ENCODE peak calls at places on chromosome 4, in six cellular contexts. F is AG10803, A is esophagus squamous epithelium, R is right atrium auricular region, Z is tibial artery, H is coronary artery. V is an unnamed sample.

GRCh38 chr4:82710202-82710929 is 88.2 kb downstream of the SCD5 start:
- DNase-seq in A (no peak), Z (no peak), R (no peak), F (no peak), H (no peak), V (no peak)

GRCh38 chr4:81207793-81208192 is 7.2 kb downstream of the PRKG2 start:
- DNase-seq in A (no peak), H (no peak), F (peak), R (no peak), Z (no peak), V (peak)

GRCh38 chr4:3854661-3855060 is 88.5 kb downstream of the ADRA2C start:
- DNase-seq in H (no peak), Z (no peak), R (no peak), F (no peak), A (no peak), V (no peak)

GRCh38 chr4:6747690-6748068 is 31.7 kb downstream of the BLOC1S4 start:
- DNase-seq in F (no peak), R (no peak), Z (no peak), A (no peak), H (no peak), V (no peak)

GRCh38 chr4:47122592-47123291 is 91.4 kb downstream of the GABRB1 start:
- DNase-seq in F (peak), Z (peak), R (peak), A (no peak), H (no peak), V (no peak)

GRCh38 chr4:141352775-141353544 is 132.3 kb downstream of the ZNF330 start:
- DNase-seq in F (peak), Z (no peak), R (no peak), A (no peak), H (no peak), V (no peak)

GRCh38 chr4:79121875-79122358 is 182.7 kb upstream of the PAQR3 start:
- DNase-seq in H (no peak), F (no peak), R (no peak), A (no peak), Z (no peak), V (no peak)

GRCh38 chr4:82629238-82630000 is 67.6 kb upstream of the TMEM150C start:
- DNase-seq in H (no peak), F (peak), R (no peak), A (no peak), Z (no peak), V (no peak)

GRCh38 chr4:59223292-59223941 is 1976.7 kb upstream of the ADGRL3 start:
- DNase-seq in A (no peak), F (no peak), Z (no peak), H (no peak), R (no peak), V (no peak)

GRCh38 chr4:77190053-77190452 is 33.0 kb downstream of the CCNG2 start:
- DNase-seq in Z (no peak), H (no peak), A (no peak), F (no peak), R (no peak), V (no peak)
- TF ChIP-seq CTCF in Z (no peak), H (no peak), A (no peak), F (no peak), R (no peak), V (no peak)

DNA sequence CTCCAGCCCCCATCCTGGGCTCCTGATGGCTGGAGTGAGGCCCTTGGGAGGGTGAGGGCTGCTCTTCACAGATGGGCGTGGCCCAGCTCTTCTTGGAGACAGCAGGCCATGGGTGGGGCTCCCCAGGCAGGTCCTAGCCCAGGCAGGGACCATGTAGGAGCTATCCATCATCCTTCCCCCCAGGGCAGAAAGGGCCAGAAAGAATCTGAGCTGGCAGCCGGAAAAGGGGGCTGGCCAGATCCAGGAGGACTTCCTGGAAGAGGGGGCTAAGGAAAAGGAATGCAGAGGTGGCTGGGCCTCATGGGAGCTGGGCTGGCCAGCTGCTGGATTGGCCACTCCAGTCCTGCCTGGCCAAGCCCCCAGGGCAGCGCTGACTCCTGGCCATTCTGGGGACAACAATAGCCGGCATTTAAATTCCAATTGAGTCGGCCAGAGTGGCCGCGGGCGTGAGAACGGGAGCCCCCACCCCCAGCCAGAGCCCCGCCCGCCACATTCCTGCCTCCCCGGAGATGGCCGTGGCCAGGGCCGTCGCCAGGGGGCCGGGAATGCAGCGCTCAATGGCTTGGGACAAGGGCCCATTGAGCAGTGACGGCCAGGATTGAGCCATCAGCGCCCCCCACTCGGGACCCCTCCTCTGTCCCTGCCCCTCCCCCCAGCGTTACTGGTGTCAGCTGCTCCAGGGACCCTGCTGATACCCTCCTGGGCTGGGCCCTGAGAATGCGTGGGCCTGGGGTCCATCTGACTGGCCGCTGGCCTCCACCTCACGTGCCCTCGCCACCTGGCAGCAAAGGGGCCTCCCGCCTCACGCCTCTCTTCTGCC is 15.1 kb upstream of the FGFR3 start:
- DNase-seq in Z (no peak), F (peak), A (no peak), R (no peak), H (no peak), V (no peak)
- TF ChIP-seq CTCF in Z (no peak), F (peak), A (no peak), R (no peak), H (no peak), V (no peak)

GRCh38 chr4:2402053-2402452 is 16.4 kb downstream of the ZFYVE28 start:
- DNase-seq in A (no peak), Z (peak), F (peak), R (peak), H (no peak), V (no peak)
- TF ChIP-seq CTCF in A (no peak), Z (no peak), F (no peak), R (no peak), H (no peak), V (no peak)

DNA sequence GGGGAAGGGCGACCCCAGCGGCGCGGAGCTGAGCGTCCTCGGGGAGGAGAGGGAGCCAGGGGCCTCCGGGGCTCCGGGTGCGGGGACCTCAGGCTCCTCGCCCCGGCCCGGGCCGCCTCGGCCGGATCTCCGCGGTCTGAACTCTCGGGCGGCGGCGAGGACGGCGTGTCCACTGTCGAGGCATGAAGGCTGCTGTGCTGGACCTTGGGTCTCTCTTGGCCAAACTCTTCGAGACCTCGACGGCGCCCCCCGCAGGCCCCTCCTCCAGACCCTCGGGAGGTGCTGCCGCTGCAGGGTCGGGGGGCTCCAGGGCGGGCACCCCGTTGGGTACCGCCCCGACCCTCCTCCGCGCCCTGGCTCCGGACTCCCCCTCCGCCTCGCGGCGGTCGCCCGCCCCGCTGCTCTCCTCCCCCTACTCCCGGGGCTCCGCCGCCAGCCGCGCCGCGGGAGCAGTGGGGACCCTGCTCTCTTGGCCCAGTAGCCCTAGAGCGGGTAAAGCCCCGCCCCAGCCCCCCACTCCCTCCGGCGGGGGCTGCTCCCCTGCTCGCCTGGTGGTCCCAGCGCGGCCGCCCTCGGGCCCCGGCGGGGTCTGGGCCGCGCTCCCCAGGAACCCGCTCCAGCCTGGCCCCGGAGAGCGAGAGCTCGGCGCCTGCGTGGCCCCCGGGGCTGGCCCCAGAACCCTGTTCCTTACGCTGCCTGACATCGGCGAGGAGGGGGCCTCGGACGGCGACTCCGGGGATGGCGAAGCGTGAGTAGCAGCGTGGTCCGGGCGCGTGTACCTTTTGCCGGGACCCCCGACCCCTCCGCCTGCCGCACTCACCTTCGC is 604 bp downstream of the FAM149A start:
- DNase-seq in R (no peak), H (no peak), A (no peak), F (no peak), Z (no peak), V (no peak)
- TF ChIP-seq CTCF in R (no peak), H (no peak), A (no peak), F (no peak), Z (no peak), V (no peak)

GRCh38 chr4:36414248-36414647 is 132.8 kb downstream of the DTHD1 start:
- DNase-seq in R (no peak), A (no peak), H (no peak), Z (no peak), F (no peak), V (no peak)

DNA sequence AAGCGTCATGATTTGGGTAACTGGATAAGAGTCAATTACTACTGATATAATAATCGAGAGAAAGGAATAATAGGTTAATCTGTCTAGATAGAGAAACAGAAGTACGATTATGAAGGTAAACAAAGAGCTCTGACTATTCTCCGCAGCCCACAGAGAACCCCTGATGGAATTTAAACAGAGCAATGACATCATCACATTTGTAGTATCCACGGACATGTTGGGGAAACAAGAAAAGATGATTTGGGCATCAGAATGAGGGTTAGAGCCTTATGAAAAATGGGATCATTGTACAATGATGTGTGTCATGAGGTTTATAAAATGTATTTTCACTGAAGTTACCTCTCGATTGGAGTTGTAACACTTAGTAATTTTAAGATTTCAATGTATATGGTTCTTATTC is 129.9 kb downstream of the DTHD1 start:
- DNase-seq in A (no peak), H (no peak), Z (no peak), R (no peak), F (no peak), V (no peak)
- TF ChIP-seq CTCF in A (no peak), H (no peak), Z (no peak), R (no peak), F (no peak), V (no peak)

GRCh38 chr4:54433686-54434085 is 204.6 kb downstream of the PDGFRA start:
- DNase-seq in H (no peak), F (peak), Z (no peak), R (no peak), A (no peak), V (no peak)
- TF ChIP-seq CTCF in H (no peak), F (peak), Z (no peak), R (peak), A (peak), V (no peak)

DNA sequence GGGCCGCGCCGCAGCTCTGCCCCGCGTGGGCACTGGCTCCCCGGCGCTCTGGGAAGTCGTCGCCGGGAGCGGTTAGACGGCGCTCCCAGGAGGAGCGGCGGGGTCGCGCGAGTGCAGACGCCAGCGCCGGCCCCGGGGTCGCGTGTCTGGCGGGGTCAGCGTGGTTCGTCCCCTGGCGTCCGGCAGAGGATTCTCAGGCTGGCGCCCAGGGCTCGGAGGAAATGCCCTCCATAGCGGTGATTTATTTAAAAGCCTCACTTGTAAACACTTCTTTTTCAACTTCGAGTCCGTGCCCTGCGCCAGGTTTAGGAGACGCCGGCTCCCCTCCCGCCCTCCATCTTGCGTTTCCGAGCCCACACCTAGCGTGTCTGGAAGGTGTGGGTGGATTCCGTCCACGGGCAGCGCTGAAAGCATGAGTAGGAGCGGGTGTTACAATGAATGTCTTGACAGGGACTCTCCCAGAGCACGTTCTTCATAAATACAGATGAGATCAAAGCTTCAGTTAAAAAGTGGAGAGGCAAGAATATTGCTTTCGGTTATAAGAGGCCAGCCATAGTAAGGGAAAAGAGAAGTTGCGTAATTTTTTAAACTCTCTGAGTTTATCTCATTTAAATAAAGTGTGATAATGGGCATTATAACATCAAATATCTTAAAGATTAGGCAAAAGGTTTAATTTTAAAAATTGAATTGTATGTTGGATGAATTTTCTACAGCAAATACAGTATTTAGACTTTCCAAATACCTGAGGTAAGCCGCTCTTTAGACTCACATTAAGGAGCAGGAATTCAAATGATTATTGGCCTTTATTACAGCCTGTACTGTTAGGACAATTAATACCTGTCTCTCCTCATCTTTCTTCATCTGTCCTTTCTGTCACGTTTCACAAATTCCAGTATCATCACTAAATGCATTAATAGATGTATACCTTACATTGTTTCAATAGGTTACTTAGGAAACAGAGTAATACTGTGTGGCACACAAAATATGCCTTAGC is 863 bp downstream of the FAM241A start:
- DNase-seq in F (peak), R (no peak), A (no peak), Z (peak), H (peak), V (peak)
- TF ChIP-seq CTCF in F (no peak), R (peak), A (no peak), Z (no peak), H (no peak), V (no peak)

GRCh38 chr4:61319156-61319555 is 119.0 kb downstream of the ADGRL3 start:
- DNase-seq in Z (no peak), R (no peak), F (no peak), A (no peak), H (no peak), V (no peak)
- TF ChIP-seq CTCF in Z (no peak), R (no peak), F (no peak), A (no peak), H (no peak), V (no peak)